ENCODE peak calls at places on chromosomes 13 and 19, in five cellular contexts. Z is astrocyte, O is GM23338, P is H9, T is PC-3. F is an unnamed sample. For H3K4me1, the result is how much of the 10 kb centered on the place peaks cover.

GRCh38 chr13:29369060-29369743 is 226.3 kb downstream of the SLC7A1 start:
- DNase-seq in Z (peak), P (peak), T (peak), O (peak), F (peak)

GRCh38 chr19:53606031-53606430 is 25.8 kb upstream of the DPRX start:
- DNase-seq in T (no peak), Z (no peak), O (no peak), P (no peak), F (no peak)

GRCh38 chr13:100333141-100333540 is 244.2 kb downstream of the PCCA start:
- DNase-seq in Z (no peak), T (no peak), O (no peak), P (no peak), F (no peak)

GRCh38 chr13:67515895-67516294 is 285.8 kb upstream of the PCDH9 start:
- DNase-seq in Z (peak), P (no peak), O (no peak), T (peak), F (no peak)

GRCh38 chr19:13408889-13409518 is 97.3 kb downstream of the CACNA1A start:
- DNase-seq in P (no peak), T (no peak), Z (no peak), O (peak), F (no peak)

GRCh38 chr13:108728370-108728769 is 99.0 kb downstream of the MYO16 start:
- DNase-seq in O (peak), T (peak), Z (no peak), P (peak), F (no peak)

GRCh38 chr19:18074192-18074591 is 12.5 kb downstream of the IL12RB1 start:
- DNase-seq in T (no peak), P (no peak), O (peak), Z (no peak), F (no peak)

GRCh38 chr19:23070353-23070781 is 46.5 kb upstream of the ZNF730 start:
- DNase-seq in P (peak), T (no peak), O (peak), Z (no peak), F (peak)

GRCh38 chr13:101514695-101515275 is 62.3 kb downstream of the ITGBL1 start:
- DNase-seq in Z (peak), T (peak), P (no peak), O (peak), F (peak)

GRCh38 chr13:46496086-46496485 is 56.9 kb upstream of the LRCH1 start:
- DNase-seq in Z (no peak), O (no peak), T (no peak), P (no peak), F (no peak)

GRCh38 chr19:13817615-13818371 is 22.6 kb downstream of the ZSWIM4 start:
- DNase-seq in P (peak), Z (no peak), O (peak), T (no peak), F (no peak)

GRCh38 chr13:64158910-64159309 is 2743.3 kb upstream of the PCDH20 start:
- DNase-seq in Z (peak), T (peak), P (no peak), O (no peak), F (no peak)

GRCh38 chr13:95530178-95530577 is 22.3 kb upstream of the CLDN10 start:
- DNase-seq in P (no peak), Z (peak), T (peak), O (no peak), F (peak)

GRCh38 chr19:19860756-19861390 is 4.8 kb upstream of the ZNF253 start:
- DNase-seq in O (peak), Z (no peak), P (peak), T (no peak), F (no peak)

GRCh38 chr19:13228561-13228960 is 78.3 kb downstream of the IER2 start:
- DNase-seq in O (no peak), Z (no peak), P (no peak), T (peak), F (no peak)

GRCh38 chr13:65854431-65854830 is 1375.7 kb downstream of the PCDH9 start:
- DNase-seq in P (no peak), O (no peak), T (no peak), Z (no peak), F (no peak)

GRCh38 chr19:44111910-44112463 is 1.2 kb upstream of the ZNF225 start:
- DNase-seq in O (peak), Z (peak), T (no peak), P (peak), F (peak)

GRCh38 chr19:58511353-58512208 is at the start of gene SLC27A5:
- DNase-seq in T (no peak), Z (no peak), O (no peak), P (no peak), F (no peak)

GRCh38 chr13:112446867-112447266 is 70.7 kb downstream of the SPACA7 start:
- DNase-seq in O (no peak), Z (no peak), P (peak), T (no peak), F (no peak)

GRCh38 chr19:11247391-11247790 is 8.0 kb downstream of the ANGPTL8 start:
- DNase-seq in T (no peak), O (no peak), P (no peak), Z (no peak), F (no peak)

GRCh38 chr19:53503126-53503525 is 34.8 kb upstream of the ZNF331 start:
- DNase-seq in P (no peak), T (no peak), O (no peak), Z (no peak), F (no peak)

GRCh38 chr13:114129649-114130062 is 2.8 kb downstream of the RASA3 start:
- DNase-seq in T (no peak), Z (no peak), P (no peak), O (no peak), F (no peak)

GRCh38 chr13:59016250-59016649 is 1147.5 kb downstream of the DIAPH3 start:
- DNase-seq in T (no peak), Z (peak), P (no peak), O (no peak), F (no peak)

GRCh38 chr19:49761249-49761624 is 1.9 kb downstream of the TSKS start:
- DNase-seq in Z (no peak), T (no peak), O (no peak), P (no peak), F (no peak)

DNA sequence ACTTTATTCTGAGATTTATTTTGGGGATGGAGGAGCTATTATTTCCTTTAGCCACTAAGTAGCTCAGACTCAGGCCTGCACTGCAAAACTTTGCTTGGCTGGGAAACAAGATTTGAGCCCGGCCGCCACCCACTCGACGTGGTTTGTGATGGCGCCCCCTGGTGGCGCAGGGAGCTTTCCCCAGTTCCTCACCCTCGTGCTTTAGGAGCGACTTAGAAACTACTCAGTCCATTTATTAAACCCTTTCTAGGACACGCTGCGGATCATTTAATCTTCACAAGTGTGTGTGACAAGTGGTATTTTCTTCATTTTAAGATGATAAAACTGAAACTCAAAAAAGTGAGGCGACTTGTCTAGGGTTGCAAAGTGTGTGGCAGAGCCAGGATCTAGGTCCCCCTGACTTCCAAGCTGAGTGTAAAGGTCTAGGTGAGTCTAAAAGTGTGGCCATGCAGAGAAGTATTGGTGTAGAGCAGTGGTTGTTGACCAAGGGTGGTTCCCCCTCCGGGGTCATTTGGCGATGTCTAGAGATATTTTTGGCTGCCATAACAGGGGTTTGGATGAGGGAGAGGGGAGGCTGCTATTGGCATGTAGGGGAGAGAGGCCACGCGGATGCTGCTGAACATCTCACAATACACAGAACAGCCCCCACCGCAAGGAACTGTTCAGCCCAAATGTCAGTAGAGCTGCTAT is 2.2 kb downstream of the CXCL17 start:
- DNase-seq in O (peak), P (peak), T (peak), Z (peak), F (peak)
- H2AFZ ChIP-seq in O (no peak), P (no peak), T (peak), Z (no peak), F (no peak)

GRCh38 chr19:4719499-4719866 is 4.2 kb downstream of the DPP9 start:
- DNase-seq in T (no peak), P (no peak), Z (no peak), O (no peak), F (no peak)
- H3K4me1 ChIP-seq in T (half or more), P (under half), Z (under half), O (under half), F (under half)

GRCh38 chr13:21075303-21076264 is 14.2 kb upstream of the LATS2 start:
- DNase-seq in T (no peak), P (peak), Z (no peak), O (peak), F (no peak)
- H2AFZ ChIP-seq in T (peak), P (no peak), Z (peak), O (peak), F (peak)

GRCh38 chr19:41887711-41888382 is 4.9 kb downstream of the ARHGEF1 start:
- DNase-seq in O (peak), T (peak), P (peak), Z (peak), F (peak)
- H3K4me1 ChIP-seq in O (under half), T (under half), P (under half), Z (under half), F (under half)

GRCh38 chr19:4238831-4239230 is 8.0 kb upstream of the YJU2 start:
- DNase-seq in Z (no peak), P (no peak), T (no peak), O (no peak), F (no peak)

GRCh38 chr19:4234142-4234861 is 5.0 kb downstream of the EBI3 start:
- DNase-seq in P (no peak), Z (no peak), T (no peak), O (no peak), F (no peak)

GRCh38 chr19:4232614-4233281 is 3.4 kb downstream of the EBI3 start:
- DNase-seq in P (no peak), T (no peak), Z (no peak), O (no peak), F (no peak)

GRCh38 chr19:4233282-4233853 is 4.0 kb downstream of the EBI3 start:
- DNase-seq in Z (no peak), O (peak), T (peak), P (peak), F (no peak)

DNA sequence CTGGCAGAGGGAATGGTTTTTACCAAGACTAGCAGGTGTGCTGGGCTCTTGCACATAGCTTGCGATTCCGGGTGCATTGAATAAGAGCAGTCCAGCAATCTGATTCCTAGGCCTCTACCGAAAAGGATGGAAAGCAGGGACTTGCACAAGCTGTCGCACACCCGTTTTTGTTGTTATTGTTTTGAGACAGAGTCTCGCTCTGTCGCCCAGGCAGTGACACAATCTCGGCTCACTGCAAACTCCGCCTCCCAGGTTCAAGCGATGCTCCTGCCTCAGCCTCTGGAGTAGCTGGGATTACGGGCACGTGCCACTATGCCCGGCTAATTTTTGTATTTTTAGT is 5.5 kb downstream of the EBI3 start:
- DNase-seq in P (no peak), O (no peak), T (no peak), Z (no peak), F (no peak)
- H2AFZ ChIP-seq in P (no peak), O (no peak), T (no peak), Z (no peak), F (no peak)

GRCh38 chr19:35117017-35117570 is 1.5 kb downstream of the FXYD3 start:
- DNase-seq in T (no peak), Z (no peak), P (no peak), O (no peak), F (no peak)

GRCh38 chr19:35114656-35115537 is 726 bp upstream of the FXYD3 start:
- DNase-seq in P (peak), O (peak), T (peak), Z (no peak), F (peak)

GRCh38 chr19:35116085-35116801 is 620 bp downstream of the FXYD3 start:
- DNase-seq in P (no peak), T (peak), Z (no peak), O (no peak), F (peak)

GRCh38 chr19:35117791-35118190 is 2.2 kb downstream of the FXYD3 start:
- DNase-seq in Z (no peak), P (no peak), T (no peak), O (no peak), F (no peak)

GRCh38 chr19:35115538-35115951 is at the start of gene FXYD3:
- DNase-seq in P (no peak), Z (no peak), O (no peak), T (peak), F (no peak)
- H3K4me1 ChIP-seq in P (under half), Z (under half), O (under half), T (under half), F (half or more)

GRCh38 chr19:8611890-8612806 is 1.6 kb upstream of the ADAMTS10 start:
- DNase-seq in T (peak), O (peak), Z (peak), P (peak), F (no peak)

GRCh38 chr19:8610041-8610927 is at the start of gene ADAMTS10:
- DNase-seq in P (peak), Z (peak), T (no peak), O (peak), F (no peak)

GRCh38 chr19:8610928-8611284 is 391 bp upstream of the ADAMTS10 start:
- DNase-seq in O (peak), P (no peak), Z (no peak), T (no peak), F (no peak)

GRCh38 chr19:8612807-8613171 is 2.3 kb upstream of the ADAMTS10 start:
- DNase-seq in Z (no peak), O (no peak), T (no peak), P (no peak), F (no peak)

GRCh38 chr19:8611391-8611883 is 922 bp upstream of the ADAMTS10 start:
- DNase-seq in Z (no peak), O (peak), T (no peak), P (no peak), F (no peak)
- H2AFZ ChIP-seq in Z (no peak), O (no peak), T (no peak), P (no peak), F (no peak)

DNA sequence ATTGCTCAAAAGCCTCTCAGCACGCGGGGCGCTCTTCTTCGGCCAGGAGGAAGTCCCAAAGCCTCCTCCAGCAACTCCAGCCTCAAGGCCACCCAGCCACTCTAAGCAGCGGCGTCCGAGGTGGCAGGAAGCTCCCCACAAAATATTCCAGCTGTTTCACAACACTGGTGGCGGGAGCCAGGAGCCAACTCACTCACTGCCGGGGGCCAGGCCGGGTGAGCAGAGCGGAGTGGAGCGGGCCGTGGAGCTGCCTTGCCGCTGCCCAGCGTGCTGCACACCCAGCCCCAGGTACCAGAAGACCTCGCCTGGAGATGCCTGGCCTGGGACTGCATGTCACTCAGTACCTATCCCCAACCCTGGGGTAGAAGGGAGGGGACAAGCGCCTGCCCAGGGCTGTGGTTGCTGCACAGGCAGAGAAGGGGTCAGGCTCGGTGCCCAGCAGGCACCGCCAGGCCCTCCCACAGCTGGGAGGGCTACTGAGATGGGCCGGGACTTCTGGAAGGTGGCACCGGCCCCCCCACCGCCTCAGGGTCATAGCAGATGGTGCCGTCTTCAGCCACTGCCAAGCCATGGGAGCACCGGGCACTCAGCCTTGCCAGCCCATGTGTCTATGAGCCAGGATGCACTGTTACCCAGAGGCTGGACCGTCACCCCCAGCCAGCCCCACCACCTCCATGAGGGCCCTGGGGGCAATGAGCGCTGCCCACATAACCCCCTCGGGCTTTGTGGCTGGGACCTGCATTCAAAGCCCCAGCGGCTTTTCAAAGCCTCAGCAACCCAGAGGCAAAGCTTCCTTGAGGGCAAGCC is 59.2 kb downstream of the MLLT1 start:
- DNase-seq in O (no peak), P (no peak), T (no peak), Z (no peak), F (no peak)
- H3K4me1 ChIP-seq in O (under half), P (under half), T (under half), Z (under half), F (under half)

GRCh38 chr13:42997381-42997780 is 5.3 kb upstream of the EPSTI1 start:
- DNase-seq in Z (no peak), P (no peak), O (no peak), T (no peak), F (no peak)
- H2AFZ ChIP-seq in Z (no peak), P (no peak), O (no peak), T (no peak), F (peak)